ENCODE peak calls at places on chromosomes 6 and 20, in eight cellular contexts. A is stimulated activated CD4-positive, alpha-beta T cell treated with anti-CD3 and anti-CD28 coated beads, Interleukin-1b, Interleukin-23, amount 100 ng/mL, for 1 hour; Z is uterus; X is fibroblast of the aortic adventitia; J is mesothelial cell of epicardium; R is stimulated activated CD8-positive, alpha-beta memory T cell treated with anti-CD3 and anti-CD28 coated beads, Interleukin-15, amount 100 ng/mL, for 4 hours; F is aorta; E is NCI-H1417. Y is an unnamed sample.

GRCh38 chr20:13771853-13772453 is 12.8 kb downstream of the ESF1 start:
- DNase-seq in Z (no peak), E (peak), F (no peak), R (no peak), X (peak), A (no peak), J (no peak), Y (no peak)

GRCh38 chr6:44967481-44967880 is 360.6 kb upstream of the RUNX2 start:
- DNase-seq in E (no peak), R (no peak), Z (no peak), J (no peak), A (no peak), X (peak), F (no peak), Y (no peak)

GRCh38 chr20:15673206-15673605 is 900.0 kb downstream of the KIF16B start:
- DNase-seq in F (no peak), J (no peak), Z (no peak), X (peak), A (no peak), E (no peak), R (no peak), Y (no peak)

GRCh38 chr6:144148891-144149290 is 1.4 kb upstream of the STX11 start:
- DNase-seq in Z (no peak), F (no peak), X (peak), R (no peak), E (no peak), J (no peak), A (no peak), Y (no peak)

GRCh38 chr20:46681032-46681854 is 8.0 kb downstream of the TP53RK start:
- DNase-seq in J (peak), F (no peak), Z (peak), R (no peak), X (peak), A (peak), E (peak), Y (no peak)

GRCh38 chr6:143535189-143535614 is 23.7 kb upstream of the FUCA2 start:
- DNase-seq in X (no peak), R (no peak), E (no peak), Z (no peak), F (no peak), J (no peak), A (no peak), Y (no peak)

GRCh38 chr6:99821164-99821563 is 172.9 kb downstream of the MCHR2 start:
- DNase-seq in Z (no peak), E (peak), X (no peak), J (no peak), A (no peak), F (no peak), R (no peak), Y (no peak)

GRCh38 chr6:169723991-169724553 is at the start of gene PHF10:
- DNase-seq in Z (peak), F (no peak), A (no peak), R (peak), X (no peak), J (peak), E (no peak), Y (peak)

GRCh38 chr6:44508646-44509045 is 121.1 kb downstream of the CDC5L start:
- DNase-seq in X (peak), E (no peak), F (no peak), A (no peak), R (no peak), J (no peak), Z (no peak), Y (no peak)

GRCh38 chr20:17673082-17673481 is 9.0 kb downstream of the RRBP1 start:
- DNase-seq in R (no peak), J (no peak), E (no peak), F (no peak), X (no peak), A (no peak), Z (no peak), Y (no peak)

Y was measured in heart left ventricle.